ENCODE peak calls at places on chromosomes 13 and 19, in eight cellular contexts. One of them, this sample, is unnamed.
A peak's percentile ranks its signal among the peaks of the same experiment; 100 is the strongest.

GRCh38 chr13:113664751-113665581 is 2.1 kb upstream of the GRK1 start:
- DNase-seq in astrocyte of the cerebellum: no peak
- DNase-seq in iPS DF 6.9: no peak
- DNase-seq in PC-9: no peak
- DNase-seq in ELR: no peak
- DNase-seq in stimulated activated CD4-positive, alpha-beta T cell treated with anti-CD3 and anti-CD28 coated beads, TNF-alpha, amount 100 ng/mL, for 48 hours: no peak
- DNase-seq in activated effector memory CD4-positive, alpha-beta T cell treated with Interleukin-2 at 50 U/mL for 16 hours: no peak
- DNase-seq in left colon: peak; percentile 9
- DNase-seq in this sample: no peak

GRCh38 chr13:39132286-39132685 is 94.0 kb downstream of the NHLRC3 start:
- DNase-seq in astrocyte of the cerebellum: no peak
- DNase-seq in iPS DF 6.9: no peak
- DNase-seq in PC-9: no peak
- DNase-seq in ELR: peak; percentile 6
- DNase-seq in stimulated activated CD4-positive, alpha-beta T cell treated with anti-CD3 and anti-CD28 coated beads, TNF-alpha, amount 100 ng/mL, for 48 hours: no peak
- DNase-seq in activated effector memory CD4-positive, alpha-beta T cell treated with Interleukin-2 at 50 U/mL for 16 hours: no peak
- DNase-seq in left colon: no peak
- DNase-seq in this sample: no peak

GRCh38 chr13:76853481-76853880 is 32.7 kb downstream of the KCTD12 start:
- DNase-seq in astrocyte of the cerebellum: no peak
- DNase-seq in iPS DF 6.9: no peak
- DNase-seq in PC-9: no peak
- DNase-seq in ELR: peak; percentile 61
- DNase-seq in stimulated activated CD4-positive, alpha-beta T cell treated with anti-CD3 and anti-CD28 coated beads, TNF-alpha, amount 100 ng/mL, for 48 hours: no peak
- DNase-seq in activated effector memory CD4-positive, alpha-beta T cell treated with Interleukin-2 at 50 U/mL for 16 hours: no peak
- DNase-seq in left colon: no peak
- DNase-seq in this sample: no peak

GRCh38 chr13:72097568-72097967 is 230.6 kb upstream of the DACH1 start:
- DNase-seq in astrocyte of the cerebellum: no peak
- DNase-seq in iPS DF 6.9: no peak
- DNase-seq in PC-9: no peak
- DNase-seq in ELR: no peak
- DNase-seq in stimulated activated CD4-positive, alpha-beta T cell treated with anti-CD3 and anti-CD28 coated beads, TNF-alpha, amount 100 ng/mL, for 48 hours: no peak
- DNase-seq in activated effector memory CD4-positive, alpha-beta T cell treated with Interleukin-2 at 50 U/mL for 16 hours: no peak
- DNase-seq in left colon: no peak
- DNase-seq in this sample: no peak

GRCh38 chr19:9296336-9296735 is 13.3 kb downstream of the ZNF699 start:
- DNase-seq in astrocyte of the cerebellum: no peak
- DNase-seq in iPS DF 6.9: no peak
- DNase-seq in PC-9: no peak
- DNase-seq in ELR: peak; percentile 7
- DNase-seq in stimulated activated CD4-positive, alpha-beta T cell treated with anti-CD3 and anti-CD28 coated beads, TNF-alpha, amount 100 ng/mL, for 48 hours: no peak
- DNase-seq in activated effector memory CD4-positive, alpha-beta T cell treated with Interleukin-2 at 50 U/mL for 16 hours: no peak
- DNase-seq in left colon: no peak
- DNase-seq in this sample: no peak

GRCh38 chr19:3157096-3157845 is 21.3 kb upstream of the S1PR4 start:
- DNase-seq in astrocyte of the cerebellum: no peak
- DNase-seq in iPS DF 6.9: no peak
- DNase-seq in PC-9: no peak
- DNase-seq in ELR: no peak
- DNase-seq in stimulated activated CD4-positive, alpha-beta T cell treated with anti-CD3 and anti-CD28 coated beads, TNF-alpha, amount 100 ng/mL, for 48 hours: no peak
- DNase-seq in activated effector memory CD4-positive, alpha-beta T cell treated with Interleukin-2 at 50 U/mL for 16 hours: no peak
- DNase-seq in left colon: no peak
- DNase-seq in this sample: no peak

GRCh38 chr19:33191501-33191900 is 2.6 kb upstream of the LRP3 start:
- DNase-seq in astrocyte of the cerebellum: no peak
- DNase-seq in iPS DF 6.9: no peak
- DNase-seq in PC-9: no peak
- DNase-seq in ELR: no peak
- DNase-seq in stimulated activated CD4-positive, alpha-beta T cell treated with anti-CD3 and anti-CD28 coated beads, TNF-alpha, amount 100 ng/mL, for 48 hours: no peak
- DNase-seq in activated effector memory CD4-positive, alpha-beta T cell treated with Interleukin-2 at 50 U/mL for 16 hours: no peak
- DNase-seq in left colon: no peak
- DNase-seq in this sample: no peak

GRCh38 chr13:39875583-39875982 is 220.1 kb downstream of the COG6 start:
- DNase-seq in astrocyte of the cerebellum: no peak
- DNase-seq in iPS DF 6.9: no peak
- DNase-seq in PC-9: no peak
- DNase-seq in ELR: peak; percentile 59
- DNase-seq in stimulated activated CD4-positive, alpha-beta T cell treated with anti-CD3 and anti-CD28 coated beads, TNF-alpha, amount 100 ng/mL, for 48 hours: no peak
- DNase-seq in activated effector memory CD4-positive, alpha-beta T cell treated with Interleukin-2 at 50 U/mL for 16 hours: no peak
- DNase-seq in left colon: no peak
- DNase-seq in this sample: no peak

GRCh38 chr13:20526664-20527063 is 1.0 kb upstream of the CRYL1 start:
- DNase-seq in astrocyte of the cerebellum: no peak
- DNase-seq in iPS DF 6.9: no peak
- DNase-seq in PC-9: no peak
- DNase-seq in ELR: peak; percentile 69
- DNase-seq in stimulated activated CD4-positive, alpha-beta T cell treated with anti-CD3 and anti-CD28 coated beads, TNF-alpha, amount 100 ng/mL, for 48 hours: no peak
- DNase-seq in activated effector memory CD4-positive, alpha-beta T cell treated with Interleukin-2 at 50 U/mL for 16 hours: no peak
- DNase-seq in left colon: no peak
- DNase-seq in this sample: no peak

GRCh38 chr19:36169084-36169760 is 17.0 kb upstream of the COX7A1 start:
- DNase-seq in astrocyte of the cerebellum: no peak
- DNase-seq in iPS DF 6.9: no peak
- DNase-seq in PC-9: no peak
- DNase-seq in ELR: no peak
- DNase-seq in stimulated activated CD4-positive, alpha-beta T cell treated with anti-CD3 and anti-CD28 coated beads, TNF-alpha, amount 100 ng/mL, for 48 hours: no peak
- DNase-seq in activated effector memory CD4-positive, alpha-beta T cell treated with Interleukin-2 at 50 U/mL for 16 hours: no peak
- DNase-seq in left colon: peak; percentile 58
- DNase-seq in this sample: no peak